ENCODE peak calls at places on chromosomes 16 and 17, in four cellular contexts. N, E, Q and U are unnamed samples.

GRCh38 chr17:38352245-38353083 is 820 bp downstream of the SOCS7 start:
- DNase-seq in Q (no peak), E (no peak), N (peak; percentile 35), U (peak; percentile 14)

GRCh38 chr16:55898592-55898991 is 23.4 kb upstream of the CES5A start:
- DNase-seq in Q (no peak), E (no peak), N (no peak), U (no peak)

GRCh38 chr17:67487506-67487905 is 110.4 kb downstream of the PITPNC1 start:
- DNase-seq in N (no peak), E (no peak), Q (no peak), U (no peak)

GRCh38 chr17:82320956-82321927 is 3.8 kb upstream of the CD7 start:
- DNase-seq in Q (no peak), N (peak; percentile 87), E (no peak), U (peak; percentile 78)

GRCh38 chr17:75633484-75634375 is 496 bp downstream of the SMIM5 start:
- DNase-seq in N (peak; percentile 88), E (peak; percentile 91), Q (no peak), U (peak; percentile 93)

GRCh38 chr17:31443386-31443785 is 51.9 kb downstream of the RAB11FIP4 start:
- DNase-seq in Q (no peak), N (no peak), E (no peak), U (no peak)

GRCh38 chr16:49889725-49890397 is 33.9 kb upstream of the ZNF423 start:
- DNase-seq in N (no peak), E (no peak), Q (no peak), U (no peak)

GRCh38 chr17:72349508-72350472 is 229.0 kb downstream of the SOX9 start:
- DNase-seq in N (no peak), E (no peak), Q (no peak), U (no peak)

GRCh38 chr17:47117386-47117785 is 71.7 kb downstream of the CDC27 start:
- DNase-seq in N (no peak), Q (no peak), E (no peak), U (no peak)

GRCh38 chr17:78375401-78376079 is 2.9 kb upstream of the PGS1 start:
- DNase-seq in N (no peak), Q (no peak), E (peak; percentile 89), U (no peak)

GRCh38 chr16:10684541-10685151 is 10.1 kb downstream of the TEKT5 start:
- DNase-seq in Q (no peak), E (no peak), N (no peak), U (no peak)

GRCh38 chr16:9115277-9115676 is 23.8 kb downstream of the HAPSTR1 start:
- DNase-seq in Q (no peak), N (no peak), E (no peak), U (no peak)

GRCh38 chr17:75697651-75698291 is 23.5 kb upstream of the ITGB4 start:
- DNase-seq in N (no peak), Q (no peak), E (peak; percentile 68), U (no peak)

GRCh38 chr17:79995691-79996090 is 40.0 kb downstream of the TBC1D16 start:
- DNase-seq in N (no peak), Q (no peak), E (no peak), U (no peak)

GRCh38 chr16:84484579-84485254 is 19.7 kb downstream of the MEAK7 start:
- DNase-seq in E (peak; percentile 62), N (peak; percentile 74), Q (no peak), U (peak; percentile 66)

GRCh38 chr16:57628008-57628781 is at the start of gene ADGRG1:
- DNase-seq in Q (no peak), N (peak; percentile 94), E (peak; percentile 67), U (peak; percentile 53)

GRCh38 chr16:13866073-13866472 is 53.9 kb upstream of the ERCC4 start:
- DNase-seq in E (peak; percentile 86), Q (no peak), N (peak; percentile 61), U (peak; percentile 78)

GRCh38 chr17:66906321-66907278 is 57.9 kb upstream of the CACNG4 start:
- DNase-seq in Q (peak; percentile 25), N (peak; percentile 73), E (peak; percentile 74), U (peak; percentile 83)

GRCh38 chr17:12021604-12022003 is 927 bp downstream of the MAP2K4 start:
- DNase-seq in N (no peak), E (no peak), Q (no peak), U (no peak)

GRCh38 chr16:12423151-12423550 is 380.5 kb downstream of the CPPED1 start:
- DNase-seq in Q (no peak), E (no peak), N (no peak), U (no peak)

GRCh38 chr16:8751481-8752311 is 45.7 kb downstream of the TMEM186 start:
- DNase-seq in N (no peak), Q (no peak), E (peak; percentile 76), U (no peak)

GRCh38 chr17:82967268-82968032 is 112.0 kb upstream of the METRNL start:
- DNase-seq in E (no peak), N (no peak), Q (no peak), U (no peak)

GRCh38 chr16:2386990-2387389 is 42.3 kb upstream of the CCNF start:
- DNase-seq in N (no peak), Q (no peak), E (peak; percentile 28), U (no peak)

GRCh38 chr17:3845361-3845753 is 689 bp downstream of the NCBP3 start:
- DNase-seq in N (no peak), E (no peak), Q (no peak), U (no peak)

GRCh38 chr16:86862596-86862995 is 284.2 kb downstream of the FOXL1 start:
- DNase-seq in Q (no peak), N (no peak), E (no peak), U (no peak)

GRCh38 chr17:44749076-44750020 is 9.4 kb upstream of the ADAM11 start:
- DNase-seq in N (no peak), Q (no peak), E (no peak), U (no peak)
- TF ChIP-seq BHLHE40 in N (no peak), Q (no peak), E (no peak), U (no peak)

GRCh38 chr16:66604376-66605176 is at the start of gene CMTM3:
- DNase-seq in E (peak; percentile 54), Q (no peak), N (peak; percentile 97), U (peak; percentile 82)
- TF ChIP-seq TARDBP in E (no peak), Q (no peak), N (no peak), U (no peak)

DNA sequence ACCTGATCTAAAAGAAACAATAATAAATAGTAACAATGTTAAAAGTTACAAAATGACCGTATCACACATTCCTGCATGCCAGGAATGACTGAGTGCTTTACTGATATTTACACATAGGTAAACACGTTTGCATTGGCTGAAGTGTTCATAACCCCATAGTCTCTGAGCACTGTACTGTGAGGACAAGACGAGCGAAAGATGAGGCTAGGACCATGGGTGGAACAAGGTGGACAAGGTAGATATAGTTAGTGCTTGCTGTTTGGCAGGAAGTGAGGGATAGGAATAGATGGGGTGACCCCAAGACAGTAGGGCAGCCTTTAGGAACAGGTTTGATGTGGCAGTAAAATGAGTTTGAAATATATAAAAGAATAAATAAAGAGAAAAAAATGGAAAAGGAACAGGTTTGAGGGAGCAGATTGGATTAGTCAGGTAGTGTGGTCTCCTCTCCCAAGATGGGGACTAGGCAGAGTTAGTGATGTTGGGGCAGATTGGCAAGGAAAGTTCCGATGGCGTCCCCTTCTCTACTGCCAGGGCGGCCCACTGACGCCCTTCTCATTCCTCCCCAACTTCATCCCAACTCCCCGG is 453 bp upstream of the E2F4 start:
- DNase-seq in Q (no peak), E (no peak), N (no peak), U (no peak)
- TF ChIP-seq BHLHE40 in Q (no peak), E (no peak), N (no peak), U (no peak)

GRCh38 chr16:81910366-81910885 is 100.8 kb downstream of the SDR42E1 start:
- DNase-seq in N (no peak), E (no peak), Q (no peak), U (no peak)

GRCh38 chr16:81912395-81912794 is 98.9 kb downstream of the SDR42E1 start:
- DNase-seq in N (no peak), E (no peak), Q (no peak), U (no peak)

GRCh38 chr16:81907681-81908080 is 103.6 kb downstream of the SDR42E1 start:
- DNase-seq in Q (no peak), E (no peak), N (no peak), U (no peak)

GRCh38 chr16:81905277-81905676 is 106.0 kb downstream of the SDR42E1 start:
- DNase-seq in E (no peak), Q (no peak), N (no peak), U (no peak)

GRCh38 chr16:81908466-81909230 is 102.6 kb downstream of the SDR42E1 start:
- DNase-seq in N (no peak), E (no peak), Q (no peak), U (no peak)
- TF ChIP-seq TARDBP in N (no peak), E (no peak), Q (no peak), U (no peak)

GRCh38 chr17:77253611-77254051 is 112.9 kb downstream of the SEC14L1 start:
- DNase-seq in N (no peak), E (no peak), Q (no peak), U (no peak)
- TF ChIP-seq BHLHE40 in N (no peak), E (no peak), Q (no peak), U (no peak)